ENCODE peak calls at places on chromosomes 11 and 22, in eight cellular contexts. One of them, this sample, is unnamed.

GRCh38 chr22:17114958-17115235 is 6.3 kb downstream of the TMEM121B start:
- DNase-seq in activated T-cell treated with anti-CD3 and anti-CD28 coated beads, Interleukin-2, amount 50 U/mL, for 24 hours: no peak
- DNase-seq in IMR-90: no peak
- DNase-seq in activated CD4-positive, alpha-beta T cell treated with anti-CD3 and anti-CD28 coated beads, Interleukin-2, amount 50 U/mL, for 24 hours: no peak
- DNase-seq in NCI-H1092: no peak
- DNase-seq in ELR: no peak
- DNase-seq in MM.1S: no peak
- DNase-seq in GM10248: no peak
- DNase-seq in this sample: no peak

GRCh38 chr11:123194308-123195181 is 503 bp downstream of the CLMP start:
- DNase-seq in activated T-cell treated with anti-CD3 and anti-CD28 coated beads, Interleukin-2, amount 50 U/mL, for 24 hours: peak
- DNase-seq in IMR-90: peak
- DNase-seq in activated CD4-positive, alpha-beta T cell treated with anti-CD3 and anti-CD28 coated beads, Interleukin-2, amount 50 U/mL, for 24 hours: no peak
- DNase-seq in NCI-H1092: peak
- DNase-seq in ELR: peak
- DNase-seq in MM.1S: no peak
- DNase-seq in GM10248: no peak
- DNase-seq in this sample: no peak

GRCh38 chr11:116173506-116173905 is 599.3 kb downstream of the BUD13 start:
- DNase-seq in activated T-cell treated with anti-CD3 and anti-CD28 coated beads, Interleukin-2, amount 50 U/mL, for 24 hours: no peak
- DNase-seq in IMR-90: no peak
- DNase-seq in activated CD4-positive, alpha-beta T cell treated with anti-CD3 and anti-CD28 coated beads, Interleukin-2, amount 50 U/mL, for 24 hours: no peak
- DNase-seq in NCI-H1092: no peak
- DNase-seq in ELR: no peak
- DNase-seq in MM.1S: no peak
- DNase-seq in GM10248: no peak
- DNase-seq in this sample: no peak

GRCh38 chr11:215581-216037 is 8.1 kb downstream of the RIC8A start:
- DNase-seq in activated T-cell treated with anti-CD3 and anti-CD28 coated beads, Interleukin-2, amount 50 U/mL, for 24 hours: no peak
- DNase-seq in IMR-90: no peak
- DNase-seq in activated CD4-positive, alpha-beta T cell treated with anti-CD3 and anti-CD28 coated beads, Interleukin-2, amount 50 U/mL, for 24 hours: no peak
- DNase-seq in NCI-H1092: no peak
- DNase-seq in ELR: peak
- DNase-seq in MM.1S: no peak
- DNase-seq in GM10248: no peak
- DNase-seq in this sample: no peak

GRCh38 chr11:68970921-68971636 is 9.7 kb downstream of the MRGPRD start:
- DNase-seq in activated T-cell treated with anti-CD3 and anti-CD28 coated beads, Interleukin-2, amount 50 U/mL, for 24 hours: no peak
- DNase-seq in IMR-90: no peak
- DNase-seq in activated CD4-positive, alpha-beta T cell treated with anti-CD3 and anti-CD28 coated beads, Interleukin-2, amount 50 U/mL, for 24 hours: no peak
- DNase-seq in NCI-H1092: no peak
- DNase-seq in ELR: no peak
- DNase-seq in MM.1S: no peak
- DNase-seq in GM10248: no peak
- DNase-seq in this sample: no peak

GRCh38 chr22:39999144-39999757 is 4.5 kb downstream of the FAM83F start:
- DNase-seq in activated T-cell treated with anti-CD3 and anti-CD28 coated beads, Interleukin-2, amount 50 U/mL, for 24 hours: no peak
- DNase-seq in IMR-90: peak
- DNase-seq in activated CD4-positive, alpha-beta T cell treated with anti-CD3 and anti-CD28 coated beads, Interleukin-2, amount 50 U/mL, for 24 hours: no peak
- DNase-seq in NCI-H1092: no peak
- DNase-seq in ELR: peak
- DNase-seq in MM.1S: no peak
- DNase-seq in GM10248: no peak
- DNase-seq in this sample: no peak

GRCh38 chr11:13019313-13019712 is 10.2 kb downstream of the RASSF10 start:
- DNase-seq in activated T-cell treated with anti-CD3 and anti-CD28 coated beads, Interleukin-2, amount 50 U/mL, for 24 hours: no peak
- DNase-seq in IMR-90: no peak
- DNase-seq in activated CD4-positive, alpha-beta T cell treated with anti-CD3 and anti-CD28 coated beads, Interleukin-2, amount 50 U/mL, for 24 hours: no peak
- DNase-seq in NCI-H1092: no peak
- DNase-seq in ELR: no peak
- DNase-seq in MM.1S: no peak
- DNase-seq in GM10248: no peak
- DNase-seq in this sample: no peak

GRCh38 chr22:29071261-29072045 is 1.4 kb upstream of the KREMEN1 start:
- DNase-seq in activated T-cell treated with anti-CD3 and anti-CD28 coated beads, Interleukin-2, amount 50 U/mL, for 24 hours: peak
- DNase-seq in IMR-90: peak
- DNase-seq in activated CD4-positive, alpha-beta T cell treated with anti-CD3 and anti-CD28 coated beads, Interleukin-2, amount 50 U/mL, for 24 hours: no peak
- DNase-seq in NCI-H1092: no peak
- DNase-seq in ELR: peak
- DNase-seq in MM.1S: peak
- DNase-seq in GM10248: peak
- DNase-seq in this sample: no peak

GRCh38 chr11:107331728-107332127 is 125.9 kb downstream of the CWF19L2 start:
- DNase-seq in activated T-cell treated with anti-CD3 and anti-CD28 coated beads, Interleukin-2, amount 50 U/mL, for 24 hours: no peak
- DNase-seq in IMR-90: no peak
- DNase-seq in activated CD4-positive, alpha-beta T cell treated with anti-CD3 and anti-CD28 coated beads, Interleukin-2, amount 50 U/mL, for 24 hours: no peak
- DNase-seq in NCI-H1092: no peak
- DNase-seq in ELR: no peak
- DNase-seq in MM.1S: no peak
- DNase-seq in GM10248: no peak
- DNase-seq in this sample: peak

GRCh38 chr11:90947930-90948329 is 725.1 kb upstream of the CHORDC1 start:
- DNase-seq in activated T-cell treated with anti-CD3 and anti-CD28 coated beads, Interleukin-2, amount 50 U/mL, for 24 hours: no peak
- DNase-seq in IMR-90: no peak
- DNase-seq in activated CD4-positive, alpha-beta T cell treated with anti-CD3 and anti-CD28 coated beads, Interleukin-2, amount 50 U/mL, for 24 hours: no peak
- DNase-seq in NCI-H1092: no peak
- DNase-seq in ELR: no peak
- DNase-seq in MM.1S: no peak
- DNase-seq in GM10248: no peak
- DNase-seq in this sample: no peak

GRCh38 chr22:24434472-24435322 is 7.3 kb downstream of the ADORA2A start:
- DNase-seq in activated T-cell treated with anti-CD3 and anti-CD28 coated beads, Interleukin-2, amount 50 U/mL, for 24 hours: peak
- DNase-seq in IMR-90: no peak
- DNase-seq in activated CD4-positive, alpha-beta T cell treated with anti-CD3 and anti-CD28 coated beads, Interleukin-2, amount 50 U/mL, for 24 hours: peak
- DNase-seq in NCI-H1092: no peak
- DNase-seq in ELR: no peak
- DNase-seq in MM.1S: peak
- DNase-seq in GM10248: peak
- DNase-seq in this sample: peak

GRCh38 chr11:110349109-110349996 is 52.9 kb upstream of the RDX start:
- DNase-seq in activated T-cell treated with anti-CD3 and anti-CD28 coated beads, Interleukin-2, amount 50 U/mL, for 24 hours: peak
- DNase-seq in IMR-90: no peak
- DNase-seq in activated CD4-positive, alpha-beta T cell treated with anti-CD3 and anti-CD28 coated beads, Interleukin-2, amount 50 U/mL, for 24 hours: peak
- DNase-seq in NCI-H1092: no peak
- DNase-seq in ELR: no peak
- DNase-seq in MM.1S: peak
- DNase-seq in GM10248: peak
- DNase-seq in this sample: no peak